ENCODE peak calls at places on chromosome 16, in four cellular contexts. C, R, N and S are unnamed samples.

GRCh38 chr16:20916289-20916688 is 15.7 kb downstream of the LYRM1 start:
- DNase-seq in R (no peak), C (no peak), N (no peak), S (no peak)

GRCh38 chr16:28000314-28000713 is 63.2 kb downstream of the GSG1L start:
- DNase-seq in R (no peak), N (no peak), C (no peak), S (no peak)

GRCh38 chr16:69467531-69468204 is 43.2 kb downstream of the CYB5B start:
- DNase-seq in R (no peak), N (no peak), C (no peak), S (no peak)

GRCh38 chr16:67277999-67278772 is 1.1 kb upstream of the PLEKHG4 start:
- DNase-seq in R (no peak), C (no peak), N (no peak), S (no peak)

GRCh38 chr16:89572042-89572441 is 3.5 kb upstream of the CPNE7 start:
- DNase-seq in N (no peak), C (no peak), R (no peak), S (no peak)

GRCh38 chr16:52383640-52384292 is 163.2 kb downstream of the TOX3 start:
- DNase-seq in N (no peak), R (no peak), C (no peak), S (no peak)

GRCh38 chr16:4301968-4302367 is 13.9 kb upstream of the GLIS2 start:
- DNase-seq in R (no peak), C (no peak), N (no peak), S (no peak)

GRCh38 chr16:65002265-65002664 is 119.6 kb downstream of the CDH11 start:
- DNase-seq in R (no peak), C (no peak), N (no peak), S (no peak)

GRCh38 chr16:26645629-26646028 is 421.1 kb upstream of the C16orf82 start:
- DNase-seq in R (peak), C (no peak), N (no peak), S (no peak)

GRCh38 chr16:79895053-79895916 is 294.7 kb upstream of the MAF start:
- DNase-seq in C (no peak), N (no peak), R (no peak), S (no peak)

GRCh38 chr16:84778720-84779119 is 41.1 kb upstream of the CRISPLD2 start:
- DNase-seq in R (no peak), N (no peak), C (no peak), S (no peak)

GRCh38 chr16:2149630-2150417 is 1.4 kb downstream of the RAB26 start:
- DNase-seq in N (peak), C (no peak), R (no peak), S (no peak)
- TF ChIP-seq POLR2AphosphoS5 in N (no peak), C (no peak), R (no peak), S (no peak)

DNA sequence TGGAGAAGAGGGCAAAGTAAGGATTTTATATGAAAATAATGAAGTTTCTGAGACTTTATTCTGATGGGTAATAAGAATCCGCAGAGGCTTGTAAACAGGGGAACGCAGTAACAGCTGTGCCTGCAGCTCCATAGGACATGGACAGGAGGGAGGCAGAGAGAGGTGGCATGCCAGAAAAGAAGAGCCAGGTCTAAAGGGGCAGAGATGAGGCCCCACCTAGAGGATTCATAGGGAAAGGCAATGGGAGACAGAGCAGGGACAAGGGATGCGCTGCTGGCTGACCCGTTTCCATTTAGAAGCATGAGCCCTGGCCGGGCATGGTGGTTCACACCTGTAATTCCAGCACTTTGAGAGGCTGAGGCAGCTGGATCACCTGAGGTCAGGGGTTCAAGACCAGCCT is 340.3 kb upstream of the CDH5 start:
- DNase-seq in N (no peak), C (no peak), R (no peak), S (no peak)
- TF ChIP-seq SPI1 in N (no peak), C (no peak), R (no peak), S (no peak)

DNA sequence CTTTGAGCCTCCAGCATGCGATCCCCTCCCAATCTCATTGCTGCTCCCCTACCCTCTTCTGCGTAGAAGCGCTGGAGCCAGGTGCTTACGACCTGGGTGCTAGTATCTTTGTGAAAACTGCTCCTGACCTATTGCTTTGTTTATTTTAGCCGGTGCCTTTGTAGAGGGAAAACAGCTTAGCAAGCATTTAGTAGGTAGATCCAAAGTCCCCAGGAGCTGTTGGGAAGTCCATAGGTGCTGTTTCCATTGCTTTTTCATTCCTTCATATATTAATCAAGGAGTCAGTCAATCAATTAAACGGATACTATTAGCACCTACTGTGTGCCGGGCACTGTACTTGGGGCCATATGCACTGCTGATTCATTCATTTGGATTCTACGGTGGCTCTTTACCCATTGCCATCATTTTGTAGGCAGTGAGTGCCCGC is 497.6 kb downstream of the WWOX start:
- DNase-seq in R (no peak), N (no peak), C (no peak), S (no peak)
- TF ChIP-seq POLR2AphosphoS5 in R (no peak), N (no peak), C (no peak), S (no peak)

DNA sequence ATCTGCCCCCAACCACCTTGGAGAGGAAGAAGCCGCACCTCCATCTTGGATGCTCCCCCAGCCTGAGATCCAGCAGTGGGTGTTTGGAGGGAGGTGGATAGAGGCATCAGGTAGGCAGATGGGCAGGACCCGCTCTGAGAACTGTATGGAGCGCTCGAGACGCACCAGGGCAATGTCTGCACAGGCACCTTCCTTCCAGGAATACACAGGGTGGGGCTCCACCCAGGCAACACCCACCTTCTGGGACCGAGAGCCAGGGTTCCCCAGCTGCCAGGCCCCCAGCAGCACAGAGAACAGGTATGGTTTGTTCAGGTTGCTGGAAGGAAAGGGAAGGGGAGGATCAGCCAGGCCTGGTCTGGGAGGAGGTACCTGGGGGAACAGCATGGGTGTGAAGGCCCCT is 2.4 kb downstream of the PRSS22 start:
- DNase-seq in C (no peak), R (peak), N (no peak), S (no peak)
- TF ChIP-seq SPI1 in C (no peak), R (no peak), N (no peak), S (no peak)